ENCODE peak calls at places on chromosomes 13 and 19, in five cellular contexts. D is H1, T is A549, E is HepG2, J is K562. H is an unnamed sample.

GRCh38 chr13:97057196-97057595 is 62.9 kb upstream of the OXGR1 start:
- DNase-seq in J (no peak), D (no peak), T (no peak), E (no peak), H (no peak)

GRCh38 chr19:18167975-18168645 is 5.5 kb upstream of the IFI30 start:
- DNase-seq in E (no peak), T (peak), J (peak), D (no peak), H (peak)

GRCh38 chr19:10819124-10820060 is 16.6 kb downstream of the TMED1 start:
- DNase-seq in E (no peak), D (no peak), J (no peak), T (no peak), H (no peak)

GRCh38 chr13:46527237-46527636 is 25.7 kb upstream of the LRCH1 start:
- DNase-seq in D (no peak), J (no peak), T (no peak), E (no peak), H (no peak)

GRCh38 chr19:53102701-53103140 is 501 bp downstream of the ZNF160 start:
- DNase-seq in E (no peak), D (no peak), J (peak), T (no peak), H (peak)

GRCh38 chr19:50433201-50434180 is 799 bp downstream of the MYBPC2 start:
- DNase-seq in J (no peak), T (no peak), D (no peak), E (no peak), H (no peak)

GRCh38 chr13:31199849-31200635 is at the start of gene B3GLCT:
- DNase-seq in J (peak), T (peak), D (peak), E (peak), H (peak)

GRCh38 chr13:79398915-79399314 is 7.1 kb downstream of the RBM26 start:
- DNase-seq in E (no peak), T (no peak), J (no peak), D (no peak), H (peak)

GRCh38 chr19:45994456-45994988 is 745 bp upstream of the CCDC61 start:
- DNase-seq in T (no peak), D (no peak), E (no peak), J (peak), H (no peak)

GRCh38 chr19:12521996-12522395 is 29.3 kb downstream of the ZNF564 start:
- DNase-seq in E (peak), J (peak), T (no peak), D (peak), H (no peak)

GRCh38 chr19:16463991-16464575 is 7.7 kb downstream of the EPS15L1 start:
- DNase-seq in T (no peak), J (no peak), D (no peak), E (peak), H (peak)

GRCh38 chr19:9673912-9674668 is 810 bp downstream of the ZNF562 start:
- DNase-seq in J (no peak), D (no peak), T (no peak), E (peak), H (peak)

GRCh38 chr13:113584205-113584869 is at the start of gene TFDP1:
- DNase-seq in E (peak), T (peak), D (peak), J (peak), H (peak)

GRCh38 chr13:71290963-71291937 is 575.8 kb downstream of the DACH1 start:
- DNase-seq in E (peak), D (no peak), J (no peak), T (no peak), H (peak)

GRCh38 chr13:48158290-48158689 is 63.4 kb upstream of the MED4 start:
- DNase-seq in D (no peak), E (no peak), T (no peak), J (no peak), H (no peak)

GRCh38 chr13:109160887-109161669 is 531.7 kb downstream of the MYO16 start:
- DNase-seq in J (no peak), D (no peak), E (no peak), T (no peak), H (no peak)

GRCh38 chr13:55602784-55603183 is 1537.9 kb upstream of the PRR20A start:
- DNase-seq in T (no peak), J (no peak), E (no peak), D (no peak), H (no peak)

GRCh38 chr19:54047626-54048025 is 16.1 kb downstream of the VSTM1 start:
- DNase-seq in D (no peak), J (peak), T (no peak), E (no peak), H (no peak)

GRCh38 chr13:55402867-55403266 is 1737.9 kb upstream of the PRR20A start:
- DNase-seq in D (no peak), T (no peak), E (no peak), J (no peak), H (no peak)

GRCh38 chr19:46181386-46181774 is 33.3 kb downstream of the IGFL2 start:
- DNase-seq in J (no peak), T (no peak), E (no peak), D (no peak), H (peak)

GRCh38 chr19:41233748-41234240 is 14.8 kb downstream of the AXL start:
- DNase-seq in J (no peak), D (no peak), T (no peak), E (no peak), H (no peak)

GRCh38 chr13:52925775-52926285 is 77.4 kb upstream of the PCDH8 start:
- DNase-seq in E (no peak), D (no peak), J (no peak), T (no peak), H (no peak)

GRCh38 chr19:55300821-55301458 is 17.1 kb downstream of the BRSK1 start:
- DNase-seq in D (no peak), T (no peak), E (no peak), J (no peak), H (no peak)

GRCh38 chr19:46303702-46304397 is 7.0 kb downstream of the HIF3A start:
- DNase-seq in D (peak), J (peak), T (peak), E (no peak), H (no peak)

GRCh38 chr13:70424428-70424827 is 316.2 kb upstream of the KLHL1 start:
- DNase-seq in E (no peak), J (no peak), D (peak), T (no peak), H (no peak)

GRCh38 chr19:46659151-46660007 is 1.6 kb downstream of the DACT3 start:
- DNase-seq in J (peak), T (peak), E (no peak), D (no peak), H (no peak)

GRCh38 chr13:73273737-73274136 is 214.9 kb downstream of the KLF5 start:
- DNase-seq in D (no peak), J (no peak), T (no peak), E (no peak), H (peak)

GRCh38 chr19:1172353-1173159 is 1.5 kb downstream of the SBNO2 start:
- DNase-seq in D (no peak), T (no peak), J (no peak), E (no peak), H (peak)

GRCh38 chr13:58190578-58190977 is 559.0 kb downstream of the PCDH17 start:
- DNase-seq in E (no peak), T (no peak), J (no peak), D (no peak), H (no peak)

GRCh38 chr19:49921871-49922755 is 6.9 kb upstream of the ATF5 start:
- DNase-seq in T (no peak), D (no peak), E (no peak), J (no peak), H (peak)

GRCh38 chr13:31485651-31486051 is 253.7 kb upstream of the RXFP2 start:
- DNase-seq in E (no peak), J (no peak), T (no peak), D (no peak), H (no peak)

GRCh38 chr13:114119196-114119595 is 13.2 kb downstream of the RASA3 start:
- DNase-seq in J (no peak), E (peak), T (peak), D (no peak), H (peak)

GRCh38 chr13:29749401-29750177 is 100.8 kb downstream of the UBL3 start:
- DNase-seq in E (no peak), T (no peak), J (no peak), D (no peak), H (peak)

GRCh38 chr19:28142258-28142657 is 1070.7 kb downstream of the UQCRFS1 start:
- DNase-seq in D (no peak), T (no peak), E (no peak), J (no peak), H (no peak)

GRCh38 chr19:28137772-28138171 is 1075.2 kb downstream of the UQCRFS1 start:
- DNase-seq in E (no peak), T (no peak), D (no peak), J (no peak), H (no peak)

GRCh38 chr19:28140201-28140600 is 1072.8 kb downstream of the UQCRFS1 start:
- DNase-seq in E (no peak), J (no peak), D (no peak), T (no peak), H (no peak)

DNA sequence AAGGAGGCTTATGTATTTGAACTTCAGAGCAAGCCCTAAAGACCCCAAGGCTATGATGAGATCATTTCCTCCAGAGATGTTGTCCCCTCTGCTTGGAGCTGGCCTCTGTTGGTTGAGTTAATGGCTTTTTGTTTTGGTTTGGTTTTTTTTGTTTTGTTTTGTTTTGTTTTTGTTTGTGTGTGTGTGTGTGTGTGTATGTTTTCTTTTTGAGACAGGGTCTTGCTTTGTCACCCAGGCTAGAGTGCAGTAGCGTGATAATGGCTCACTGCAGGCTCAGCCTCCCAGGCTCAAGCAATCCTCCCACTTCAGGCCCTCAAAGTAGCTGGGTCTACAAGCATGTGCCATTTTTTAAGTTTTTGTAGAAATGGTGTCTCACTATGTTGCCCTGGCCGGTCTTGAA is 1076.2 kb downstream of the UQCRFS1 start:
- DNase-seq in J (no peak), D (no peak), T (no peak), E (no peak), H (no peak)
- TF ChIP-seq USF2 in J (no peak), D (no peak), T (no peak), E (no peak), H (no peak)

GRCh38 chr13:34161829-34162544 is 344.0 kb downstream of the RFC3 start:
- DNase-seq in D (no peak), T (peak), E (peak), J (no peak), H (peak)

GRCh38 chr13:34164585-34164984 is 346.6 kb downstream of the RFC3 start:
- DNase-seq in D (no peak), T (no peak), J (no peak), E (no peak), H (no peak)

GRCh38 chr13:34162545-34162936 is 344.6 kb downstream of the RFC3 start:
- DNase-seq in E (no peak), T (no peak), J (no peak), D (no peak), H (peak)

GRCh38 chr13:34165158-34165557 is 347.2 kb downstream of the RFC3 start:
- DNase-seq in J (no peak), D (no peak), T (no peak), E (no peak), H (no peak)

GRCh38 chr13:34166406-34166805 is 348.5 kb downstream of the RFC3 start:
- DNase-seq in J (no peak), E (no peak), D (no peak), T (no peak), H (no peak)
- TF ChIP-seq USF2 in J (no peak), E (no peak), D (no peak), T (no peak), H (no peak)

DNA sequence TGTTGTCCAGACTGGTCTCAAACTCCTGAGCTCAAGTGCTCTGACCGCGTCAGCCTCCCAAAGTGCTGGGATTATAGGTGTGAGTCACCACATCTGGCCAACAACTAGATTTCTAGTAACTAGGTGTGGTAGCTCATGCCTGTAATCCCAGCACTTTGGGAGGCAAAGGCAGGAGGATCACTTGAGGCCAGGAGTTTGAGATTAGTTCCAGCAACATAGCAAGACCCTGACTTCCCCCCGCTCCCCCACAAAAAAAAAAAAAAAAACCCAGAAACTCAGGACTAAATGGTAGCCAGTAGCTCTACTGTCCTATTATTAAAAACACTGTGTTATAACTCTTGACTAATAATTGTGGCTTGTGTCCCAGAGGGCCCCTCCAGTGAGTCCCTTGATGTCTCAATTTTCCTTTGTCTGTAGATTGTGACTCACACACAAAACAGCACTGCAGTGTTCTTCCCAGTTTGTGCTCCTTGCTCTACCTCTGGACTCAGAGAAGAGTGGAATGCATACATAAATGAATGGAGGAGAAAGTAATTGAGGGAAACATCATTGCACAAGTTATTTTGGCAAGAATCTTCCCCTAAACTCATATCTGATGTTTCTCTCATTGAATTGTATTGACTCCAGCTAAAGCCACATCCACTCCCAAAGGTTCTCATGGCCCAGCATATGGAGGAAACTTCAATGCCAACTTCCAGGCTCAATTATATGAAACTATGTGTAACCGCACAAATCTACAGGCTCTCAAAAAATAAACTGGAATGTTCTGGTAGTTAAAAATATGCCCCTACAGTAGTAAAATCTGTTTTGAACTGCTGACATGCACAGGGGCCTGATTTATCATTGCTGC is 8.8 kb downstream of the TPT1 start:
- DNase-seq in J (no peak), E (peak), D (no peak), T (no peak), H (peak)
- TF ChIP-seq USF2 in J (no peak), E (no peak), D (no peak), T (no peak), H (no peak)

GRCh38 chr13:106998664-106999063 is 430.7 kb upstream of the ARGLU1 start:
- DNase-seq in E (no peak), T (no peak), D (no peak), J (no peak), H (no peak)

GRCh38 chr13:106997696-106998095 is 429.8 kb upstream of the ARGLU1 start:
- DNase-seq in T (no peak), E (no peak), J (no peak), D (no peak), H (no peak)

DNA sequence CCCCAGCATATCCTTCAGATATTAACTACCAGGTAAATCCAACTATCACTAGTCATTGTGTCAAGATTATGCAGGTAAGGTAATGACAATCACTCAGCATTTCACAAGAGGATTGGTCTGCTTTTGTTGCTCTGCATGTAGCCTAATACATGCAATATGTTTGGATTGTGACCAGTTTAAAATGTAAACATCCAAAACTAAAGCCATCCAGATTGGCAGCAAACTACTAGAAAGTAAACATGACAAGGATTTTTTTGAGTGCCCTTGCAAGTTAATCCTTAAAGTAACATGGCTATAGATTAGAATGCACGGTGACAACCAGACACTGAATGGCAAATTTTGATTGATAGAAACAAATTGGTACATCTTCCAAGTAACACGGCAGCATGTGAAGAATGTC is 429.3 kb upstream of the ARGLU1 start:
- DNase-seq in T (no peak), E (no peak), D (no peak), J (no peak), H (peak)
- TF ChIP-seq USF2 in T (no peak), E (no peak), D (no peak), J (no peak), H (no peak)

DNA sequence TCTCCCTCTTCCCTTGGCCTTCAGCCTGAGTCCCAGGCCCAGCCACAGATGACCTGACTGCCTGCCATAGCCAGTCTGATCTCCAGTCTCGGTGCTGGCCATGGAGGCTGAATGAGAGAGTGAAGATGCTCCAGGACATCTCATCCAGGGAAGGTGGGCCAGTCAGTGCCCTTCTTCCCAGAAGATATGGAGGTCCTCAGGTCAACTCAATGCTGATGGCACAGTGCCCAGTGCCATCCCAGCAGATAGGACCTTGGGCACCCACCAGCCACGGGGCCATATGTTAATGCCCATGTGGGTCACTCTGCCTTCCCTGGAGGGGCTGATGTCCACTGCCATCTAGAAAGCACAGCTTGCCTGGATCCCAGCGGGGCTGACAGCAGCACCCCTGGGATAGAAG is 7.2 kb downstream of the VSTM2B start:
- DNase-seq in T (no peak), J (no peak), E (no peak), D (no peak), H (no peak)
- TF ChIP-seq USF2 in T (no peak), J (no peak), E (no peak), D (no peak), H (no peak)

GRCh38 chr19:39083983-39084731 is at the start of gene ACP7:
- DNase-seq in T (no peak), J (peak), E (no peak), D (no peak), H (no peak)

GRCh38 chr19:39083599-39083982 is 577 bp upstream of the ACP7 start:
- DNase-seq in E (no peak), J (no peak), T (no peak), D (no peak), H (no peak)

GRCh38 chr19:39085392-39085791 is 1.2 kb downstream of the ACP7 start:
- DNase-seq in D (no peak), E (no peak), T (no peak), J (no peak), H (no peak)

GRCh38 chr19:39086401-39086800 is 2.2 kb downstream of the ACP7 start:
- DNase-seq in E (no peak), T (no peak), D (no peak), J (no peak), H (no peak)

GRCh38 chr19:39084732-39085080 is 538 bp downstream of the ACP7 start:
- DNase-seq in T (no peak), J (no peak), D (no peak), E (no peak), H (no peak)
- TF ChIP-seq USF2 in T (no peak), J (no peak), D (no peak), E (no peak), H (no peak)

GRCh38 chr19:5321851-5322681 is 18.5 kb downstream of the PTPRS start:
- DNase-seq in D (no peak), E (no peak), T (no peak), J (peak), H (no peak)
- TF ChIP-seq USF2 in D (no peak), E (no peak), T (no peak), J (no peak), H (no peak)

GRCh38 chr13:44879452-44880058 is 109.7 kb downstream of the NUFIP1 start:
- DNase-seq in T (no peak), E (no peak), J (no peak), D (no peak), H (peak)
- TF ChIP-seq USF2 in T (no peak), E (no peak), J (no peak), D (no peak), H (no peak)

GRCh38 chr13:99729745-99730144 is 228.5 kb downstream of the TM9SF2 start:
- DNase-seq in D (no peak), T (no peak), E (no peak), J (no peak), H (no peak)
- TF ChIP-seq USF2 in D (no peak), T (no peak), E (no peak), J (no peak), H (no peak)

H was measured in IMR-90.